ENCODE peak calls at places on chromosome 9, in seven cellular contexts. S, V, J, Q, Z, K and M are unnamed samples.

GRCh38 chr9:2473691-2474090 is 147.9 kb upstream of the VLDLR start:
- DNase-seq in Q (no peak), S (no peak), Z (no peak), K (no peak), J (no peak), V (no peak), M (no peak)

GRCh38 chr9:4207881-4208615 is 91.8 kb downstream of the GLIS3 start:
- DNase-seq in V (no peak), J (no peak), S (no peak), Q (no peak), K (no peak), Z (no peak), M (no peak)

GRCh38 chr9:18910858-18911257 is 122.2 kb downstream of the SAXO1 start:
- DNase-seq in Q (no peak), Z (no peak), K (no peak), J (no peak), S (no peak), V (no peak), M (no peak)

GRCh38 chr9:112361602-112362001 is 18.3 kb upstream of the HSDL2 start:
- DNase-seq in Z (peak), J (peak), V (peak), Q (no peak), K (no peak), S (peak), M (peak)

GRCh38 chr9:38708759-38709158 is 11.2 kb downstream of the FAM240B start:
- DNase-seq in K (no peak), S (peak), V (peak), J (no peak), Z (no peak), Q (no peak), M (no peak)

GRCh38 chr9:2620876-2621677 is 510 bp upstream of the VLDLR start:
- DNase-seq in V (peak), S (peak), Z (peak), J (peak), K (peak), Q (no peak), M (peak)

GRCh38 chr9:78011037-78011436 is 20.6 kb downstream of the GNAQ start:
- DNase-seq in Z (no peak), Q (no peak), S (no peak), J (no peak), K (no peak), V (no peak), M (no peak)

GRCh38 chr9:100499866-100500265 is 26.9 kb downstream of the TMEFF1 start:
- DNase-seq in Q (no peak), V (no peak), S (no peak), J (no peak), K (no peak), Z (no peak), M (no peak)

GRCh38 chr9:3810231-3810630 is 284.4 kb upstream of the RFX3 start:
- DNase-seq in Q (no peak), S (no peak), J (no peak), Z (no peak), V (no peak), K (no peak), M (no peak)

GRCh38 chr9:113380869-113381378 is 4.1 kb upstream of the HDHD3 start:
- DNase-seq in J (peak), V (peak), S (no peak), Q (no peak), Z (no peak), K (no peak), M (no peak)

GRCh38 chr9:12775963-12776774 is 1.3 kb downstream of the LURAP1L start:
- DNase-seq in K (peak), Q (peak), S (peak), J (peak), Z (peak), V (peak), M (peak)